ENCODE peak calls at places on chromosomes 13 and 19, in eight cellular contexts. A is AG04450, T is uterus, G is AG09309, V is aorta, R is GM12865, B is endothelial cell of umbilical vein, W is thoracic aorta. Z is an unnamed sample.

GRCh38 chr19:7645159-7645558 is 8.2 kb downstream of the STXBP2 start:
- DNase-seq in V (no peak), T (no peak), B (no peak), G (no peak), W (no peak), R (no peak), A (no peak), Z (no peak)

GRCh38 chr19:13430790-13431582 is 75.3 kb downstream of the CACNA1A start:
- DNase-seq in R (peak; percentile 66), G (no peak), T (no peak), W (no peak), B (peak; percentile 39), V (peak; percentile 59), A (peak; percentile 11), Z (no peak)

GRCh38 chr19:2475018-2475701 is 767 bp upstream of the GADD45B start:
- DNase-seq in R (peak; percentile 83), W (peak; percentile 28), B (peak; percentile 66), G (no peak), V (peak; percentile 78), T (peak; percentile 63), A (no peak), Z (no peak)

GRCh38 chr19:30686252-30686762 is 314.1 kb downstream of the ZNF536 start:
- DNase-seq in G (no peak), T (no peak), B (no peak), R (no peak), V (no peak), A (no peak), W (no peak), Z (no peak)

GRCh38 chr19:45097776-45098520 is 5.0 kb downstream of the PPP1R37 start:
- DNase-seq in B (peak; percentile 73), W (no peak), V (peak; percentile 77), G (peak; percentile 73), R (no peak), T (peak; percentile 50), A (peak; percentile 82), Z (peak; percentile 78)

GRCh38 chr13:75365724-75366173 is 116.2 kb downstream of the TBC1D4 start:
- DNase-seq in R (peak; percentile 81), W (no peak), A (peak; percentile 29), T (no peak), G (peak; percentile 43), B (peak; percentile 84), V (no peak), Z (peak; percentile 50)

GRCh38 chr13:38577048-38577447 is 109.8 kb upstream of the FREM2 start:
- DNase-seq in R (peak; percentile 3), B (no peak), V (no peak), T (no peak), A (no peak), G (no peak), W (no peak), Z (no peak)

GRCh38 chr19:58279042-58279924 is 528 bp downstream of the ZNF8 start:
- DNase-seq in T (peak; percentile 73), W (peak; percentile 40), B (peak; percentile 86), A (peak; percentile 18), V (peak; percentile 79), R (peak; percentile 58), G (peak; percentile 10), Z (no peak)

GRCh38 chr13:36090592-36090991 is 40.6 kb downstream of the DCLK1 start:
- DNase-seq in B (no peak), A (no peak), W (no peak), V (peak; percentile 50), G (no peak), R (no peak), T (no peak), Z (no peak)

GRCh38 chr13:59533561-59534337 is 630.0 kb downstream of the DIAPH3 start:
- DNase-seq in V (no peak), R (no peak), T (no peak), W (no peak), A (no peak), G (no peak), B (peak; percentile 93), Z (no peak)

GRCh38 chr13:73696713-73697112 is 437.5 kb downstream of the KLF12 start:
- DNase-seq in T (no peak), V (no peak), W (no peak), A (no peak), R (no peak), G (no peak), B (no peak), Z (no peak)
- H3K4me3 ChIP-seq in T (no peak overlapping the region), V (no peak overlapping the region), W (no peak overlapping the region), A (no peak overlapping the region), R (no peak overlapping the region), G (no peak overlapping the region), B (no peak overlapping the region), Z (no peak overlapping the region)

DNA sequence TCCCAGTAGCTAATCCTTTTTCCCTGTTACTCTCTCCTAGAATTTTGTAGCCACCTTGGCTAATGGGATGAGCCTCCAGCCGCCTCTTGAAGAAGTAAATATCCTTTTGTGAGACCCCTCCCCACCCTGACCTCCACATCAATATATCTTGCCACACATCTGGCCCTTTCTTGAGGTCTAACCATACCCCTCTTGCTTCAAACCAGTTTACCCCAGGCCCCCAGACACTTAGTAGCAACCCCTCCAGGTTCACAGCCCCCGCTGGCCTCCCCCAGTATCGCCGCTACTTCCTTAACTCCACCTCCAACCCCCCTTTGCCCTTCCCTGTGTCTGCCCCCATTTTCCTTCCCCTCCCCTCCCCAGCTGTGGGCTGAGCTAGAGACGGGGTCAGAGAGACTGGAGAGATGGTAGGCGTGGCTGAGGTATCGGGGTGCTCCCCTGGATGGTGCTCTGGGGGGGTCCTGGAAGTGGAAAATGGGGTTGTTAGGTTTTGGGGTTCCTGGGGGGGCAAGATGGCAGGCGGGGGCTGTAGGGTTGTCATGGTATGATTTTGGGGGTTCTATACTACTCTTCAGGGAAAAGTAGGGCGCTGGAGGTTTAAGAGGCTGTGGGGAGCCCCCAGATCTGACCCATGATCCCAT is 2.9 kb downstream of the PRMT1 start:
- DNase-seq in B (no peak), A (no peak), G (no peak), R (no peak), W (no peak), V (no peak), T (no peak), Z (no peak)
- H3K4me3 ChIP-seq in B (no peak overlapping the region), A (peak overlapping the region; percentile 39), G (no peak overlapping the region), R (peak overlapping the region; percentile 35), W (peak overlapping the region; percentile 59), V (no peak overlapping the region), T (peak overlapping the region; percentile 8), Z (no peak overlapping the region)

GRCh38 chr19:32233885-32234284 is 111.5 kb upstream of the ZNF507 start:
- DNase-seq in G (no peak), T (no peak), V (no peak), B (no peak), W (no peak), A (no peak), R (no peak), Z (no peak)
- H3K4me3 ChIP-seq in G (no peak overlapping the region), T (no peak overlapping the region), V (no peak overlapping the region), B (no peak overlapping the region), W (no peak overlapping the region), A (no peak overlapping the region), R (no peak overlapping the region), Z (no peak overlapping the region)

GRCh38 chr19:48696353-48697010 is 711 bp downstream of the FUT2 start:
- DNase-seq in W (no peak), G (no peak), R (no peak), A (no peak), B (no peak), T (no peak), V (no peak), Z (no peak)

GRCh38 chr19:48698046-48698445 is 2.3 kb downstream of the FUT2 start:
- DNase-seq in R (no peak), V (no peak), W (no peak), T (no peak), A (no peak), G (no peak), B (peak; percentile 60), Z (peak; percentile 37)

GRCh38 chr19:48695743-48696352 is at the start of gene FUT2:
- DNase-seq in B (no peak), A (no peak), W (no peak), R (no peak), G (no peak), V (no peak), T (no peak), Z (no peak)
- H3K4me3 ChIP-seq in B (peak within 1 kb of the TSS; percentile 6), A (no peak within 1 kb of the TSS), W (peak within 1 kb of the TSS; percentile 53), R (no peak within 1 kb of the TSS), G (no peak within 1 kb of the TSS), V (no peak within 1 kb of the TSS), T (no peak within 1 kb of the TSS), Z (no peak within 1 kb of the TSS)

GRCh38 chr19:34666958-34667265 is 10.0 kb downstream of the SCGB2B2 start:
- DNase-seq in B (no peak), T (no peak), V (no peak), A (no peak), R (no peak), G (no peak), W (no peak), Z (no peak)

GRCh38 chr19:34669305-34669704 is 7.7 kb downstream of the SCGB2B2 start:
- DNase-seq in W (no peak), T (no peak), B (no peak), G (no peak), V (no peak), R (no peak), A (no peak), Z (no peak)

GRCh38 chr19:34666200-34666957 is 10.6 kb downstream of the SCGB2B2 start:
- DNase-seq in V (no peak), G (no peak), A (no peak), W (no peak), B (no peak), T (no peak), R (no peak), Z (no peak)

GRCh38 chr19:34664870-34665269 is 12.1 kb downstream of the SCGB2B2 start:
- DNase-seq in B (no peak), A (no peak), T (no peak), G (no peak), V (no peak), R (no peak), W (no peak), Z (no peak)

DNA sequence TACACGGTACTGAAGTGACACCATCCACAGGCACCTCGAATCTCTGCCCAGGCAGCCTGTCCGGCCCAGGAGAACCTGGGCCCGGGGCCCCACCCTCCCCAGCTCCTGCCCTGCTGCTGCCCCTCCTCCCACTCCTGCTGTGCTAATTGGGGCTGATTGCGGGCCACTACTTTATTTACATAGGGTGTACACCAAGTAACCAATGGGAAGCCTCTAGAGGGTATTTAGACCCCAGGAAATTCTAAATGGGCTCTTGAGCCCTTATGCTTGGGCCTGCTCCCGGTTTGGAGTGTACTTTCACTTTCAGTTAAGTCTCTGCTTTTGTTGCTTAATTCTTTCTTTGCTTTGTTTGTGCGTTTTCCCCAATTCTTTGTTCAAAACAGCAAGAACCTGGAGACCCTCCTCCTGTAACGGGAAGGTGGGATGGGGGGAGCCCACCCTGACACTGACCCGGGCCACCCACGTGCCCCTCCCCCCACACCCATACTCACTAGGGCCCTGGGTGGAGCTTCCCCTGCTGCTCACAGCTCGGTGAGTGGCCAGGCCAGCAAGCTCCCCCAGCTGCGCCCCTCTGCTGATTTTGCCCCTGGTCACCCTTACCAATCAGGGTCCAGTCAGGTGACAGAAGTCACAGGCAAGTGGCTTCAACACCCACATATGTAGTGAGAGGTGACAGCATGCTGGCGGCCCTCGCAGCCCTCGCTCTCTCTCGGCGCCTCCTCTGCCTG is 9.4 kb downstream of the SCGB2B2 start:
- DNase-seq in B (peak; percentile 8), V (no peak), T (no peak), G (no peak), W (no peak), A (no peak), R (no peak), Z (no peak)
- H3K4me3 ChIP-seq in B (no peak overlapping the region), V (no peak overlapping the region), T (peak overlapping the region; percentile 22), G (peak overlapping the region; percentile 38), W (peak overlapping the region; percentile 53), A (peak overlapping the region; percentile 42), R (peak overlapping the region; percentile 19), Z (peak overlapping the region; percentile 14)